ENCODE peak calls at places on chromosome 20, in six cellular contexts. Y is fibroblast of lung, A is heart left ventricle, R is IMR-90, P is psoas muscle, F is pancreas. O is an unnamed sample. For H3K9me3, the result is how much of the 10 kb centered on the place peaks cover.

GRCh38 chr20:3730803-3731370 is 1.6 kb upstream of the HSPA12B start:
- DNase-seq in A (no peak), P (no peak), Y (no peak), F (no peak), R (no peak), O (no peak)

GRCh38 chr20:4728121-4728520 is 6.4 kb downstream of the PRND start:
- DNase-seq in F (no peak), Y (peak), A (no peak), R (peak), P (no peak), O (no peak)

GRCh38 chr20:50552979-50553378 is 42.8 kb downstream of the PTPN1 start:
- DNase-seq in F (no peak), Y (no peak), A (no peak), R (no peak), P (no peak), O (no peak)

GRCh38 chr20:62980970-62981369 is 25.8 kb downstream of the BHLHE23 start:
- DNase-seq in P (no peak), Y (no peak), A (no peak), R (no peak), F (no peak), O (peak)

GRCh38 chr20:62382306-62383198 is 4.4 kb upstream of the RPS21 start:
- DNase-seq in R (peak), P (peak), F (peak), Y (peak), A (peak), O (peak)

GRCh38 chr20:46399401-46399800 is 7.0 kb downstream of the ELMO2 start:
- DNase-seq in F (no peak), P (no peak), A (no peak), R (no peak), Y (no peak), O (no peak)

GRCh38 chr20:33732166-33732970 is 572 bp downstream of the ZNF341 start:
- DNase-seq in Y (peak), F (peak), P (peak), R (no peak), A (peak), O (no peak)

GRCh38 chr20:6381887-6382286 is 259.1 kb upstream of the FERMT1 start:
- DNase-seq in F (no peak), A (no peak), P (no peak), Y (peak), R (peak), O (no peak)

GRCh38 chr20:46364670-46365482 is 41.5 kb downstream of the ELMO2 start:
- DNase-seq in A (no peak), F (peak), Y (no peak), R (no peak), P (no peak), O (no peak)

GRCh38 chr20:45323731-45324130 is 15.6 kb upstream of the MATN4 start:
- DNase-seq in A (no peak), Y (peak), F (no peak), P (no peak), R (peak), O (no peak)

DNA sequence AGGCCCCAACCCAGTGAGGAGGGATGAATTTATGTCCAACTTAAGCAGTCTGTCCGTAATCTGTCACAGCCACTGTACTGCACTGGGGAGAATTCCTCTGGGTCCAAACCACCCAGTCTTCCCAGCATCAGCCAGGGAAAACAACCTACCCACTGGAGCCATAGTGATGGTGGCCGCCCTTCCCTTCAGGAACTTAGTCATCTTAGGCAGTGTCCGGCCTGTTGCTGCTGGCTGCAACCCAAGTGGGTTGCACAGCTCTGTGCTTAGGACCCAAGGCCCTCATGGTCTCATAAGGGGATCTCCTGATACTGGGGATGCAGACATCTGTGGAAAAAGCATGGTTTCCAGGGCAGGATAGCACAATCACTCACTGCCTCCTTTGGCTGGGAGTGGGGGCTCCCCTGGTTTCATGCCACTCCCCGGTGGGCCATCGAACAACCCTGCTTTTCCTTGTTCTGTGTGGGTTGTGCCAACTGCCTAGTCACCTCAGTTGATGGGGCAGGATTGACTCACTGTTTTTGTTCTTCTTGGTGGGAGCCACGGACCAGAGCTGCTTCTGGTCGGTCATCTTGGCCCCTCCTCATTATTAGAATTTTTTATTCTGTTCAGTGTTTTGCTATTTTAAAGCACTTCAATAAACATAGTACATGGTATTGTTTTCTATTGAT is 591.9 kb downstream of the DOK5 start:
- DNase-seq in A (peak), Y (peak), P (no peak), F (no peak), R (no peak), O (no peak)
- H3K9me3 ChIP-seq in A (under half), Y (under half), P (under half), F (under half), R (under half), O (under half)

GRCh38 chr20:12111431-12112088 is 193.9 kb downstream of the BTBD3 start:
- DNase-seq in F (no peak), P (no peak), Y (no peak), A (no peak), R (no peak), O (no peak)
- H3K9me3 ChIP-seq in F (under half), P (under half), Y (under half), A (under half), R (under half), O (under half)

DNA sequence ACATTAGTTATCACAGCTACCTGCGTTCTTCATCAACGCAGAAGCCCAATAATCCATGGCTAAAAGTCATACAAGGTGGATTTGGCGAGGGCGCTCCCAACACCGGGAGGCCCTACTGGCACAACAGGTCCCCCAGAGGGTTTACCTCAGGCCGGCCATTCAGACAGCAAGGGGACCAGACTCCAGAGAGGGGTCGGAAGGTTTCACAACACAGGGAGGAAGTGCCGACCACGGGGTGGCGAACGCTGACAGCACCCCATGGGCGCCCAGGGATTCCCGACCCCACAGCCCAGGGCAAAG is 1515.9 kb upstream of the DEFB115 start:
- DNase-seq in A (no peak), R (no peak), P (no peak), F (no peak), Y (no peak), O (no peak)
- H3K9me3 ChIP-seq in A (under half), R (under half), P (under half), F (under half), Y (under half), O (under half)

GRCh38 chr20:31236953-31237352 is 20.5 kb upstream of the DEFB115 start:
- DNase-seq in A (no peak), F (no peak), R (no peak), P (no peak), Y (no peak), O (no peak)
- H3K9me3 ChIP-seq in A (half or more), F (under half), R (under half), P (half or more), Y (under half), O (under half)

GRCh38 chr20:56111951-56112730 is 106.8 kb upstream of the CBLN4 start:
- DNase-seq in A (peak), F (no peak), R (no peak), P (no peak), Y (no peak), O (no peak)

DNA sequence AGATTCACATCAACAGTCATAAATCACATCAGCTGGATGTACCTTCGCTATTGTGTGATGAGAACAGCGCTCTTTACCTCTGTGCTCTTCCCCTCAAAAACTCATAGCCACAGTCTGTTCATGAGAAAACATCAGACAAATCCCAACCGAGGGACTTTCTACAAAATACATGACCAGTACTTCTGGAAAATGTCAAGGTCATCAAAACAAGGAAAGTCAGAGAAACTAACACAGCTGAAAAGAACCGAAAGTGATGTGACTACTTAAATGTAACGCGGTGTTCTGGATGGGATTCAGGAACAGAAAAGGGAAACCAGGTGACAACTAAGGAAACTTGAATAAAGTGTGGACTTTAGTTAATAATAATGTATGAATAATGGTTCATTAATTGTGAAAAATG is 112.0 kb upstream of the CBLN4 start:
- DNase-seq in R (no peak), F (no peak), A (no peak), Y (no peak), P (no peak), O (no peak)
- H3K9me3 ChIP-seq in R (under half), F (under half), A (under half), Y (under half), P (under half), O (under half)

GRCh38 chr20:58669287-58670006 is 18.4 kb downstream of the STX16 start:
- DNase-seq in P (no peak), Y (no peak), R (no peak), A (no peak), F (no peak), O (no peak)

GRCh38 chr20:58667975-58668374 is 16.9 kb downstream of the STX16 start:
- DNase-seq in Y (no peak), R (no peak), A (no peak), F (no peak), P (no peak), O (no peak)

GRCh38 chr20:58670659-58671058 is 19.6 kb downstream of the STX16 start:
- DNase-seq in Y (no peak), R (no peak), F (no peak), A (no peak), P (no peak), O (no peak)

GRCh38 chr20:58670097-58670496 is 19.0 kb downstream of the STX16 start:
- DNase-seq in A (no peak), Y (no peak), F (no peak), P (no peak), R (peak), O (no peak)

GRCh38 chr20:58668901-58669286 is 17.8 kb downstream of the STX16 start:
- DNase-seq in F (no peak), P (no peak), R (no peak), Y (no peak), A (no peak), O (no peak)
- H3K9me3 ChIP-seq in F (under half), P (under half), R (under half), Y (under half), A (under half), O (under half)

GRCh38 chr20:55079917-55080316 is 604.5 kb downstream of the DOK5 start:
- DNase-seq in P (no peak), F (no peak), R (no peak), Y (no peak), A (no peak), O (no peak)
- H3K9me3 ChIP-seq in P (under half), F (under half), R (under half), Y (under half), A (under half), O (under half)

DNA sequence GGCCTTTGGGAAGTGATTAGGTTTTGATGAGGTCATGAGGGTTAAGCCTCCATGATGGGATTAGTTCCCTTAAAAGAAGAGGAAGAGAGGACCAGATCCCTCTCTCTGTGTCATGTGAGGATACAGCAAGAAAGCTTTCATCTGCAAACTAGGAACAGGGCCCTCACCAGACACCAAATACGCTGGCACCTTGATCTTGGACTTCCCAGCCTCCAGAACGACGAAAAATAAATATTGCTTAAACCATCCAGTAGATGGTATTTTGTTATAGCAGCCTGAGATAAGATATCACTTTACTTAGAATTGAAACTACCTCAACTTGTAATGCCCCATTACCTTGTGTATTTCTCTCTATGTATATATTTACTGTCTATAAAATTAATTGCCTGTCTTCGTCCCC is 65.4 kb upstream of the NNAT start:
- DNase-seq in A (no peak), P (no peak), Y (no peak), F (no peak), R (no peak), O (no peak)
- H3K9me3 ChIP-seq in A (under half), P (under half), Y (under half), F (under half), R (under half), O (under half)

GRCh38 chr20:60761056-60761455 is 491.0 kb upstream of the CDH4 start:
- DNase-seq in F (no peak), R (no peak), Y (no peak), P (no peak), A (no peak), O (no peak)

GRCh38 chr20:60764771-60765170 is 487.3 kb upstream of the CDH4 start:
- DNase-seq in A (no peak), R (no peak), Y (no peak), P (no peak), F (no peak), O (no peak)

GRCh38 chr20:60764328-60764727 is 487.7 kb upstream of the CDH4 start:
- DNase-seq in Y (no peak), R (no peak), A (no peak), P (no peak), F (no peak), O (no peak)

GRCh38 chr20:60765821-60766403 is 486.1 kb upstream of the CDH4 start:
- DNase-seq in A (no peak), F (no peak), Y (no peak), P (no peak), R (no peak), O (no peak)

DNA sequence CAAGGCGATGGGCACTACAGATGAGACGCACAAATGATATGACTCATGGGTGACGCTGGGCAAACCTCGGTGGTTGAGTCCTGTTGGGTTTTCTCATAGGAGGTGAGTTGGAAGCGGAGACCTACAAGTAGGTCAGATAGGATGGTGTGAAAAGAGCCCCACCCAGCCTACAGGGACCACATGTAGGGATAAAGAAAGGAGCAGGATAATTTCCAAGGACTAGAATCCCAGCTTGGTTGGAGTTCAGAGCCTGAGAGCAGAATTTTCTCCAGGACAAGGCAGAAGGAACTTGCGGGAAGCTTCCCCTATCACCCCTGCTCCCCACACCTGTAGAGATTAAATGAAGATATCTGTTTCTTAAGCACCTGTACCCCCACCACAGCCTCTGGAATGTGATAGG is 489.7 kb upstream of the CDH4 start:
- DNase-seq in F (no peak), P (no peak), A (no peak), Y (no peak), R (no peak), O (no peak)
- H3K9me3 ChIP-seq in F (under half), P (under half), A (under half), Y (under half), R (under half), O (under half)

O was measured in T-helper 17 cell.